ENCODE peak calls at places on chromosomes 16 and 17, in six cellular contexts. M is hepatic stellate cell; N is GM12865; P is activated CD8-positive, alpha-beta memory T cell treated with anti-CD3 and anti-CD28 coated beads, Interleukin-2, amount 50 U/mL, for 48 hours; I is NCI-H524 treated with DMSO at 0.1 percent for 48 hours; J is Right ventricle myocardium inferior. C is an unnamed sample.

GRCh38 chr16:3999890-4000325 is 116.3 kb downstream of the ADCY9 start:
- DNase-seq in M (peak), N (no peak), P (no peak), I (no peak), J (no peak), C (no peak)

GRCh38 chr17:43994272-43995149 is 9.9 kb upstream of the NAGS start:
- DNase-seq in M (peak), N (peak), P (peak), I (no peak), J (peak), C (peak)

GRCh38 chr17:31068291-31068690 is 26.5 kb upstream of the NF1 start:
- DNase-seq in M (peak), N (peak), P (peak), I (peak), J (no peak), C (no peak)

GRCh38 chr17:51298508-51299371 is 38.4 kb downstream of the UTP18 start:
- DNase-seq in M (peak), N (peak), P (no peak), I (no peak), J (no peak), C (no peak)

GRCh38 chr17:74182041-74182783 is 21.3 kb upstream of the RPL38 start:
- DNase-seq in M (no peak), N (no peak), P (no peak), I (no peak), J (no peak), C (no peak)

GRCh38 chr17:77380411-77381184 is 239.8 kb downstream of the SEC14L1 start:
- DNase-seq in M (no peak), N (no peak), P (no peak), I (no peak), J (no peak), C (no peak)

GRCh38 chr16:4373909-4374742 is 2.5 kb downstream of the VASN start:
- DNase-seq in M (peak), N (no peak), P (no peak), I (no peak), J (peak), C (peak)

GRCh38 chr16:86180780-86181179 is 281.8 kb downstream of the IRF8 start:
- DNase-seq in M (no peak), N (no peak), P (no peak), I (no peak), J (no peak), C (no peak)

GRCh38 chr16:54746596-54746995 is 184.1 kb upstream of the IRX5 start:
- DNase-seq in M (no peak), N (no peak), P (no peak), I (no peak), J (no peak), C (no peak)

GRCh38 chr16:89097528-89097846 is 3.8 kb downstream of the ACSF3 start:
- DNase-seq in M (no peak), N (peak), P (no peak), I (no peak), J (peak), C (no peak)

GRCh38 chr16:3467920-3468319 is 24.4 kb downstream of the NAA60 start:
- DNase-seq in M (no peak), N (no peak), P (no peak), I (no peak), J (no peak), C (no peak)

GRCh38 chr16:58124601-58124915 is 4.6 kb downstream of the CFAP20 start:
- DNase-seq in M (no peak), N (no peak), P (no peak), I (no peak), J (no peak), C (no peak)

GRCh38 chr16:77564791-77565390 is 130.1 kb upstream of the ADAMTS18 start:
- DNase-seq in M (no peak), N (no peak), P (no peak), I (no peak), J (no peak), C (no peak)

GRCh38 chr16:89793955-89794354 is 22.5 kb downstream of the FANCA start:
- DNase-seq in M (no peak), N (no peak), P (no peak), I (no peak), J (no peak), C (no peak)

GRCh38 chr17:18990331-18990730 is 14.2 kb downstream of the FAM83G start:
- DNase-seq in M (no peak), N (no peak), P (no peak), I (peak), J (no peak), C (no peak)

GRCh38 chr17:55706808-55707773 is 15.6 kb downstream of the TMEM100 start:
- DNase-seq in M (no peak), N (no peak), P (no peak), I (no peak), J (no peak), C (no peak)

GRCh38 chr17:81399481-81400153 is 4.4 kb downstream of the BAHCC1 start:
- DNase-seq in M (peak), N (no peak), P (no peak), I (no peak), J (no peak), C (no peak)

C was measured in amniotic stem cell.